ENCODE peak calls at places on chromosomes 16 and 17, in six cellular contexts. One of them, this sample, is unnamed.

GRCh38 chr17:14381606-14382005 is 80.7 kb downstream of the HS3ST3B1 start:
- DNase-seq in IMR-90: no peak
- DNase-seq in neural crest cell: no peak
- DNase-seq in WTC11: no peak
- DNase-seq in H54: no peak
- DNase-seq in dorsolateral prefrontal cortex: no peak
- DNase-seq in this sample: no peak

GRCh38 chr16:12315330-12316138 is 339.0 kb downstream of the SNX29 start:
- DNase-seq in IMR-90: no peak
- DNase-seq in neural crest cell: no peak
- DNase-seq in WTC11: no peak
- DNase-seq in H54: no peak
- DNase-seq in dorsolateral prefrontal cortex: no peak
- DNase-seq in this sample: no peak

GRCh38 chr17:40828454-40829039 is 6.1 kb upstream of the KRT10 start:
- DNase-seq in IMR-90: peak
- DNase-seq in neural crest cell: no peak
- DNase-seq in WTC11: no peak
- DNase-seq in H54: no peak
- DNase-seq in dorsolateral prefrontal cortex: no peak
- DNase-seq in this sample: no peak

GRCh38 chr16:85153046-85153445 is 40.8 kb upstream of the CIBAR2 start:
- DNase-seq in IMR-90: no peak
- DNase-seq in neural crest cell: no peak
- DNase-seq in WTC11: no peak
- DNase-seq in H54: no peak
- DNase-seq in dorsolateral prefrontal cortex: no peak
- DNase-seq in this sample: no peak

GRCh38 chr16:69619514-69619913 is 53.7 kb downstream of the NFAT5 start:
- DNase-seq in IMR-90: no peak
- DNase-seq in neural crest cell: no peak
- DNase-seq in WTC11: no peak
- DNase-seq in H54: no peak
- DNase-seq in dorsolateral prefrontal cortex: no peak
- DNase-seq in this sample: no peak

GRCh38 chr17:57985675-57985974 is 2.4 kb downstream of the VEZF1 start:
- DNase-seq in IMR-90: peak
- DNase-seq in neural crest cell: no peak
- DNase-seq in WTC11: no peak
- DNase-seq in H54: peak
- DNase-seq in dorsolateral prefrontal cortex: no peak
- DNase-seq in this sample: no peak

GRCh38 chr16:88732961-88733294 is 26.6 kb downstream of the CTU2 start:
- DNase-seq in IMR-90: no peak
- DNase-seq in neural crest cell: no peak
- DNase-seq in WTC11: no peak
- DNase-seq in H54: no peak
- DNase-seq in dorsolateral prefrontal cortex: no peak
- DNase-seq in this sample: no peak

GRCh38 chr17:77085916-77086432 is 54.8 kb upstream of the SEC14L1 start:
- DNase-seq in IMR-90: no peak
- DNase-seq in neural crest cell: no peak
- DNase-seq in WTC11: peak
- DNase-seq in H54: no peak
- DNase-seq in dorsolateral prefrontal cortex: no peak
- DNase-seq in this sample: no peak

GRCh38 chr17:45784583-45785372 is 658 bp downstream of the CRHR1 start:
- DNase-seq in IMR-90: no peak
- DNase-seq in neural crest cell: peak
- DNase-seq in WTC11: peak
- DNase-seq in H54: no peak
- DNase-seq in dorsolateral prefrontal cortex: peak
- DNase-seq in this sample: peak

GRCh38 chr16:78099372-78100161 is at the start of gene WWOX:
- DNase-seq in IMR-90: peak
- DNase-seq in neural crest cell: peak
- DNase-seq in WTC11: peak
- DNase-seq in H54: peak
- DNase-seq in dorsolateral prefrontal cortex: peak
- DNase-seq in this sample: peak

GRCh38 chr16:1991588-1992474 is 2.1 kb downstream of the SYNGR3 start:
- DNase-seq in IMR-90: peak
- DNase-seq in neural crest cell: peak
- DNase-seq in WTC11: peak
- DNase-seq in H54: no peak
- DNase-seq in dorsolateral prefrontal cortex: peak
- DNase-seq in this sample: peak

GRCh38 chr17:82229686-82230626 is 1.1 kb downstream of the SLC16A3 start:
- DNase-seq in IMR-90: no peak
- DNase-seq in neural crest cell: no peak
- DNase-seq in WTC11: no peak
- DNase-seq in H54: no peak
- DNase-seq in dorsolateral prefrontal cortex: no peak
- DNase-seq in this sample: no peak

GRCh38 chr17:74324521-74324920 is 1.5 kb upstream of the KIF19 start:
- DNase-seq in IMR-90: no peak
- DNase-seq in neural crest cell: no peak
- DNase-seq in WTC11: no peak
- DNase-seq in H54: no peak
- DNase-seq in dorsolateral prefrontal cortex: no peak
- DNase-seq in this sample: no peak

GRCh38 chr16:79970551-79971236 is 370.2 kb upstream of the MAF start:
- DNase-seq in IMR-90: no peak
- DNase-seq in neural crest cell: no peak
- DNase-seq in WTC11: no peak
- DNase-seq in H54: no peak
- DNase-seq in dorsolateral prefrontal cortex: no peak
- DNase-seq in this sample: peak

GRCh38 chr16:88454315-88455057 is 1.4 kb downstream of the ZFPM1 start:
- DNase-seq in IMR-90: no peak
- DNase-seq in neural crest cell: no peak
- DNase-seq in WTC11: no peak
- DNase-seq in H54: no peak
- DNase-seq in dorsolateral prefrontal cortex: no peak
- DNase-seq in this sample: no peak

GRCh38 chr16:85238233-85238647 is 126.0 kb upstream of the CIBAR2 start:
- DNase-seq in IMR-90: peak
- DNase-seq in neural crest cell: no peak
- DNase-seq in WTC11: peak
- DNase-seq in H54: no peak
- DNase-seq in dorsolateral prefrontal cortex: no peak
- DNase-seq in this sample: peak

This sample was measured in mesendoderm.